ENCODE peak calls at places on chromosomes 12 and 14, in four cellular contexts. I is fibroblast of mammary gland, S is GM13976, J is ovary. A is an unnamed sample.

GRCh38 chr14:61712137-61712536 is 16.8 kb downstream of the HIF1A start:
- DNase-seq in I (no peak), S (no peak), J (no peak), A (no peak)

GRCh38 chr12:54591001-54591591 is 2.6 kb upstream of the PPP1R1A start:
- DNase-seq in I (peak; percentile 22), S (no peak), J (no peak), A (peak; percentile 40)

GRCh38 chr12:56234746-56235436 is 5.0 kb downstream of the SLC39A5 start:
- DNase-seq in I (no peak), S (no peak), J (no peak), A (no peak)

GRCh38 chr14:89779707-89780106 is 174.8 kb downstream of the EFCAB11 start:
- DNase-seq in I (peak; percentile 2), S (no peak), J (no peak), A (no peak)

GRCh38 chr14:89284368-89285058 is 132.5 kb downstream of the FOXN3 start:
- DNase-seq in I (peak; percentile 40), S (no peak), J (no peak), A (peak; percentile 66)

GRCh38 chr12:111063296-111064026 is 143.1 kb upstream of the MYL2 start:
- DNase-seq in I (peak; percentile 54), S (no peak), J (no peak), A (peak; percentile 64)

GRCh38 chr14:37585971-37586759 is 8.9 kb downstream of the FOXA1 start:
- DNase-seq in I (no peak), S (no peak), J (no peak), A (peak; percentile 54)

GRCh38 chr12:90987520-90987919 is 17.3 kb downstream of the EPYC start:
- DNase-seq in I (no peak), S (no peak), J (no peak), A (no peak)

GRCh38 chr12:47238665-47239064 is 158.9 kb upstream of the AMIGO2 start:
- DNase-seq in I (peak; percentile 45), S (no peak), J (no peak), A (no peak)

A was measured in Daoy.